ENCODE peak calls at places on chromosomes 16 and 17, in seven cellular contexts. G, K, V, W, P, F and H are unnamed samples.

GRCh38 chr16:50519001-50519400 is 29.2 kb upstream of the NKD1 start:
- DNase-seq in V (no peak), P (no peak), K (no peak), W (no peak), F (no peak), G (no peak), H (no peak)

GRCh38 chr17:36661047-36661666 is 59.8 kb downstream of the MRM1 start:
- DNase-seq in W (no peak), K (no peak), G (no peak), F (no peak), P (no peak), V (no peak), H (no peak)

GRCh38 chr17:27226611-27227234 is 67.2 kb upstream of the WSB1 start:
- DNase-seq in P (no peak), F (no peak), K (peak), W (no peak), V (no peak), G (peak), H (no peak)

GRCh38 chr17:31072186-31072585 is 22.6 kb upstream of the NF1 start:
- DNase-seq in W (no peak), F (peak), G (peak), V (peak), K (peak), P (no peak), H (no peak)

GRCh38 chr17:81513669-81514484 is 1.3 kb upstream of the ACTG1 start:
- DNase-seq in K (peak), W (no peak), F (peak), V (peak), P (peak), G (peak), H (peak)

GRCh38 chr17:46872421-46872820 is 21.0 kb downstream of the WNT9B start:
- DNase-seq in V (no peak), W (no peak), P (no peak), K (no peak), G (no peak), F (no peak), H (no peak)

GRCh38 chr17:40307001-40307690 is 1.8 kb upstream of the RARA start:
- DNase-seq in F (peak), W (no peak), G (peak), P (no peak), K (peak), V (peak), H (no peak)

GRCh38 chr16:80526418-80527061 is 14.3 kb upstream of the DYNLRB2 start:
- DNase-seq in K (peak), P (peak), W (peak), G (peak), V (peak), F (no peak), H (no peak)

GRCh38 chr16:4339909-4340308 is 11.2 kb downstream of the PAM16 start:
- DNase-seq in F (no peak), P (no peak), G (no peak), W (no peak), V (peak), K (peak), H (no peak)

GRCh38 chr17:36755586-36755985 is 154.2 kb downstream of the MRM1 start:
- DNase-seq in K (no peak), P (no peak), V (no peak), G (peak), F (no peak), W (peak), H (no peak)

GRCh38 chr17:61457226-61457983 is 5.2 kb downstream of the TBX4 start:
- DNase-seq in V (no peak), W (no peak), G (no peak), K (no peak), F (no peak), P (no peak), H (no peak)

GRCh38 chr16:87459833-87460232 is 33.0 kb downstream of the ZCCHC14 start:
- DNase-seq in K (no peak), P (no peak), V (no peak), F (no peak), W (no peak), G (no peak), H (no peak)

GRCh38 chr16:11405331-11406176 is 60.3 kb downstream of the RMI2 start:
- DNase-seq in V (no peak), P (no peak), W (peak), G (peak), K (no peak), F (no peak), H (peak)

DNA sequence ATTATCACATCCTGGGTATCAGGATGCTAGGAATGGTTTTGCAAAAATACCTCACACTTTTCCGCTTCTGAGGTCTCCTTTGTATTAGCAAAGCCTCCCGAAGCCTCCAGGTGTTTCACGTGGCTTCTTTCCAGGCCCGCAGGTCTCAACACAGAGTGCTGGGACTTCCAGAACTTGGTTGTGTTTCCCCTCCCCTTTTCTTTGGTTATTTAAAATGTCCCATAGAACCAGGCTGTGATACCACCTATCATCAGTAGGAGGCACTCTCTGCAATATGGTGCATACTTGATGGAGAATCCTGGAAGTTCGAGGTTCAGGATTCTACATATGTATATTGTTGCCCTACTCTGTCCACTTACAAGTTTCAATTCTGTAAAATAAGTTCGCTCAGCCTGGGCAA is 28.8 kb downstream of the ATP2C2 start:
- DNase-seq in F (no peak), W (no peak), G (no peak), V (no peak), P (no peak), K (no peak), H (no peak)
- TF ChIP-seq CTCF in F (peak), W (no peak), G (peak), V (peak), P (peak), K (peak), H (no peak)

DNA sequence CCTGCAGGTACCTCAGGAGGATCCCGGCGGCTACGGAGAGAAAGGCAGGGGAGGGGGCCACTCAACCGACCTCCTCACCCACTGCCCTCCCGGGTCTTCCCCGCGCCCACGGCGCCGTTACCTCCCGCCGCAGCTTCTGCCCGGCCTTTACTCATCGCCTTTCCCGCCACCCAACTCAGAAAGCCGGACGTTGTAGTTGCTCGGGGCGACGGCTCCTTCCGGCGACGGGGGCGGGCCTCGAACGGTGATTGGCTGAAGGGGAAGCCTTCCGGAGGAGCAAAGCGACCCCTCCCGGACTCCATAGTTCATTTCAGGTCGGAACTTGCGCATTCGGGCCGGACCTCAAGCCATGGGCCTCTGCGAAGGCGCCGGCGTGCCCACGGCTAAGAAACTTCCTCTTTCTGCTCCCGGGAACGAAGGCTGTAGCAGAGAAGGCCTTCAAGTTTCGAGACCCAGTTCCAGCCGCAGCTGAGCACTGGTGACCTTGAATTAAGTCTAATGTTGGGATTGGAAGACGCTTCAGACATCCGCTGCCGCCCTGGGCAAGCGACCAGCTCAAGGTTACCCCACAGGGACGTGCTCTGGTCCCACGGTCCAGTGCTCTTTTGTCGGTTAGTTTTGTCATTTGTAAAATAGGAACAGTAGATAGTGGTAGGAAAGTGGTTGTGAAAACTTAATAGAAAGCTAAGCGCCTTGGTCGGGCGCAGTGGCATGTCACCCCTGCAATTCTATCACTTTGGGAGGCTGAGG is at the start of gene PSMC3IP:
- DNase-seq in W (peak), V (peak), K (peak), F (peak), P (peak), G (peak), H (peak)
- TF ChIP-seq CTCF in W (peak), V (no peak), K (peak), F (no peak), P (peak), G (peak), H (peak)

GRCh38 chr17:3554440-3554839 is 3.2 kb downstream of the TRPV3 start:
- DNase-seq in K (no peak), P (no peak), V (no peak), W (no peak), F (no peak), G (no peak), H (no peak)

GRCh38 chr17:3552916-3553315 is 4.7 kb downstream of the TRPV3 start:
- DNase-seq in G (no peak), W (no peak), K (no peak), P (no peak), V (no peak), F (no peak), H (no peak)

GRCh38 chr17:3553419-3554401 is 3.9 kb downstream of the TRPV3 start:
- DNase-seq in G (no peak), P (no peak), W (no peak), V (no peak), F (no peak), K (no peak), H (no peak)

GRCh38 chr17:3549610-3550162 is 7.9 kb downstream of the TRPV3 start:
- DNase-seq in P (no peak), K (no peak), F (no peak), V (no peak), G (no peak), W (no peak), H (no peak)

GRCh38 chr17:3551189-3551588 is 6.4 kb downstream of the TRPV3 start:
- DNase-seq in K (no peak), P (no peak), W (no peak), V (no peak), F (peak), G (no peak), H (no peak)
- TF ChIP-seq CTCF in K (no peak), P (no peak), W (no peak), V (peak), F (no peak), G (no peak), H (no peak)

DNA sequence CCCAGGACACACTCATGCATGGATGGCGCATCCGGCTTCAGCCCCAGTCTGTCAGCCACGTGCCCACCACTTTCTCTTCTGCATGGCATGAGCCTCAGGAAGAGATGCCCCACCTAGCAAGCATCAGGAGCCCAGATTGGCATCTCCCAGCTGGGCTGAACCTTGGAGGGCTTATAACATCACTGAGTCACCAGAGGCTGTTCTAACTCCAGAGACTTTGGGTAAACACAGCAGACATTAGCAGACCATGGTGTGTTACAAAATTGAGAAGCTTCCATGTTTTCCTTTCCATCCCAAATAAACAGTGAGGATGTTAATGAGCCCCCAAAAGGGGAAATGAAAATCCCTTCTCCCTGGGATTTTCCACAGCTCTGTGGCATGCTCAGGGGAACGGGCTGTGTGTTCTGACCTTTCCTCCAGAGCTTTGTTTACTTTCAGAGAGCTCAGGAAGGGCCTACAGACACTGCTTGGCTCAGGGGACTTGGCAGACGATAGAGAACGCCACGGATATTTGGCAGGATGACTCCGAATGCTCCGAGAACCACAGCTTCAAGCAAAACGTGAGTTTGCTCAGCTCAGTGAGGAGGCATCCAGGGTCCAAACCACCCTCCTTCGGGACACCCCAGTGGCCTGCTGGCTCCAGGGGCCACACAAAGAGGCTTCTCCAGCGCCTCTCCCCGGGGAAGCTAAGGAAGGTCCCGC is 16.5 kb downstream of the GLP2R start:
- DNase-seq in K (peak), V (no peak), P (no peak), G (peak), F (no peak), W (no peak), H (peak)
- TF ChIP-seq CTCF in K (no peak), V (no peak), P (no peak), G (no peak), F (no peak), W (no peak), H (no peak)

DNA sequence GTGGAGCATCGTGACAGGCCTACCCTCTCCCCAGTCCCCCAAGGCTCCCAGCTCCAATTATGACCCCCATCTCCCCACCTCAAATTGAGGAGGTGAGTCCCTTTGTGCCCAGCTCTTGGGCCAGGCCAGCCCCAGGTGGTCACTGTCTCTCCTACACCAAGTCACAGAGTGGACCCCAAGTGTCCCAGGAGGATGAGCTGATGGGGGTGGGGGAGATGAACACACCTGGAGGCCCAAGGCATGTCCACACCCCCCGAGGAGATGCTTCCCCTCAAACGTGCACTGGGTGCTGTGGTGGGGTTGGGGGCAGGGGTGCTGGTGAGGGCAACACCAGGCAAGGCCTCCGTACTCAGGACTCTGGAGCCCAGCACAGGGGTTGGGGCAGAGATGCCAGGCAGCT is 73.2 kb downstream of the RBFOX3 start:
- DNase-seq in K (no peak), V (no peak), F (no peak), G (no peak), W (no peak), P (no peak), H (no peak)
- TF ChIP-seq CTCF in K (no peak), V (no peak), F (no peak), G (no peak), W (no peak), P (no peak), H (no peak)

DNA sequence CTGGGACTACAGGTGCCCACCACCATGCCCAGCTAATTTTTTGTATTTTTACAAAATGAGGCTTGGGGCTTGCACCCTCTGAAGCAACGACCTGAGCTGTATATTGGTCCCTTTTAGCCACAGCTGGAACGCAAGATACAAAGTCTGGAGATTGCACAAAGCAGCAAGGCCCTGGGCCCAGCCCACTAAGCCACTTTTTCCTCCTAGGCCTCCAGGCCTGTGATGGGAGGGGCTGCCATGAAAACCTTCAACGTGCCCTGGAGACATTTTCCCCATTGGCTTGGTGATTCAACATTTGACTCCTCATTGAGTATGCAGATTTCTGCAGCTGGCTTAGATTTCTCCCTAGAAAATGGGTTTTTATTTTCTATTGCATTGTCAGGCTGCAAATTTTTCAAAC is 69.2 kb downstream of the CYB561 start:
- DNase-seq in G (no peak), V (no peak), P (no peak), F (no peak), K (no peak), W (no peak), H (no peak)
- TF ChIP-seq CTCF in G (no peak), V (no peak), P (no peak), F (no peak), K (no peak), W (no peak), H (no peak)

DNA sequence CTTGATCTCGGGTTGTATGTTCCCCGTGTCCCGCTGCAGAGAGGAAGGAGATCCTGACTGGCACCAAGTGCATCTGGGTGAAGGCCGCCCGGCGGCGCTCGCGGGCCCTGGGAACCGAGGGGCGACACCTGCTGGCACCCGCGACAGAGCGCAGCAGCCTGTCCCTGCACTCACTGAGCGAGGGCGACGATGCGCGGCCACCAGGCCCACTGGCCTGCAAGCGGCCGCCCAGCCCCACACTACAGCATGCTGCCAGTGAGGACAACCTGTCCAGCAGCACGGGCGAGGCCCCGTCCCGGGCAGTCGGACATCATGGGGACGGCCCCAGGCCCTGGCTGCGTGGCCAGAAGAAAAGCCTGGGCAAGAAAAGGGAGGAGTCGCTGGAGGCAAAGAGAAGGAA is 7.5 kb downstream of the BTBD17 start:
- DNase-seq in P (peak), K (no peak), W (peak), V (peak), G (peak), F (no peak), H (no peak)
- TF ChIP-seq CTCF in P (peak), K (peak), W (peak), V (no peak), G (peak), F (peak), H (peak)